ENCODE peak calls at places on chromosomes 7 and 10, in five cellular contexts. One of them, this sample, is unnamed.

GRCh38 chr10:79140906-79141305 is 72.1 kb downstream of the ZMIZ1 start:
- DNase-seq in PC-9: no peak
- DNase-seq in stimulated activated CD4-positive, alpha-beta T cell treated with anti-CD3 and anti-CD28 coated beads, Interleukin-4, amount 100 ng/mL, for 4 hours: no peak
- DNase-seq in RKO: no peak
- DNase-seq in cardiac muscle cell: no peak
- DNase-seq in this sample: no peak

GRCh38 chr10:306654-307185 is 171.5 kb downstream of the ZMYND11 start:
- DNase-seq in stimulated activated CD4-positive, alpha-beta T cell treated with anti-CD3 and anti-CD28 coated beads, Interleukin-4, amount 100 ng/mL, for 4 hours: no peak
- DNase-seq in RKO: no peak
- DNase-seq in cardiac muscle cell: peak
- DNase-seq in PC-9: peak
- DNase-seq in this sample: no peak

GRCh38 chr7:30503273-30504212 is 1.1 kb downstream of the GGCT start:
- DNase-seq in RKO: peak
- DNase-seq in cardiac muscle cell: no peak
- DNase-seq in stimulated activated CD4-positive, alpha-beta T cell treated with anti-CD3 and anti-CD28 coated beads, Interleukin-4, amount 100 ng/mL, for 4 hours: no peak
- DNase-seq in PC-9: no peak
- DNase-seq in this sample: no peak

GRCh38 chr10:34731885-34732701 is 83.0 kb downstream of the PARD3 start:
- DNase-seq in stimulated activated CD4-positive, alpha-beta T cell treated with anti-CD3 and anti-CD28 coated beads, Interleukin-4, amount 100 ng/mL, for 4 hours: no peak
- DNase-seq in cardiac muscle cell: no peak
- DNase-seq in PC-9: peak
- DNase-seq in RKO: no peak
- DNase-seq in this sample: peak

GRCh38 chr7:85160223-85160622 is 26.6 kb downstream of the SEMA3D start:
- DNase-seq in cardiac muscle cell: no peak
- DNase-seq in PC-9: no peak
- DNase-seq in RKO: no peak
- DNase-seq in stimulated activated CD4-positive, alpha-beta T cell treated with anti-CD3 and anti-CD28 coated beads, Interleukin-4, amount 100 ng/mL, for 4 hours: no peak
- DNase-seq in this sample: no peak

GRCh38 chr10:114719311-114719710 is 61.2 kb upstream of the ABLIM1 start:
- DNase-seq in cardiac muscle cell: peak
- DNase-seq in PC-9: no peak
- DNase-seq in RKO: no peak
- DNase-seq in stimulated activated CD4-positive, alpha-beta T cell treated with anti-CD3 and anti-CD28 coated beads, Interleukin-4, amount 100 ng/mL, for 4 hours: no peak
- DNase-seq in this sample: no peak

GRCh38 chr10:45514283-45515270 is 140.6 kb downstream of the ALOX5 start:
- DNase-seq in PC-9: no peak
- DNase-seq in RKO: no peak
- DNase-seq in stimulated activated CD4-positive, alpha-beta T cell treated with anti-CD3 and anti-CD28 coated beads, Interleukin-4, amount 100 ng/mL, for 4 hours: no peak
- DNase-seq in cardiac muscle cell: no peak
- DNase-seq in this sample: no peak

GRCh38 chr7:100369105-100369504 is 4.2 kb upstream of the PILRA start:
- DNase-seq in stimulated activated CD4-positive, alpha-beta T cell treated with anti-CD3 and anti-CD28 coated beads, Interleukin-4, amount 100 ng/mL, for 4 hours: no peak
- DNase-seq in PC-9: no peak
- DNase-seq in RKO: no peak
- DNase-seq in cardiac muscle cell: no peak
- DNase-seq in this sample: no peak

GRCh38 chr7:159209429-159209828 is 64.8 kb upstream of the VIPR2 start:
- DNase-seq in stimulated activated CD4-positive, alpha-beta T cell treated with anti-CD3 and anti-CD28 coated beads, Interleukin-4, amount 100 ng/mL, for 4 hours: no peak
- DNase-seq in cardiac muscle cell: no peak
- DNase-seq in RKO: no peak
- DNase-seq in PC-9: no peak
- DNase-seq in this sample: no peak

GRCh38 chr7:84688671-84689070 is 494.1 kb upstream of the SEMA3A start:
- DNase-seq in RKO: peak
- DNase-seq in cardiac muscle cell: no peak
- DNase-seq in PC-9: no peak
- DNase-seq in stimulated activated CD4-positive, alpha-beta T cell treated with anti-CD3 and anti-CD28 coated beads, Interleukin-4, amount 100 ng/mL, for 4 hours: no peak
- DNase-seq in this sample: peak

GRCh38 chr7:115511330-115511729 is 519.2 kb downstream of the TFEC start:
- DNase-seq in RKO: no peak
- DNase-seq in cardiac muscle cell: no peak
- DNase-seq in PC-9: no peak
- DNase-seq in stimulated activated CD4-positive, alpha-beta T cell treated with anti-CD3 and anti-CD28 coated beads, Interleukin-4, amount 100 ng/mL, for 4 hours: no peak
- DNase-seq in this sample: no peak

GRCh38 chr10:101932182-101932581 is 88.6 kb upstream of the KCNIP2 start:
- DNase-seq in cardiac muscle cell: no peak
- DNase-seq in RKO: peak
- DNase-seq in stimulated activated CD4-positive, alpha-beta T cell treated with anti-CD3 and anti-CD28 coated beads, Interleukin-4, amount 100 ng/mL, for 4 hours: no peak
- DNase-seq in PC-9: no peak
- DNase-seq in this sample: no peak

GRCh38 chr7:65509368-65510186 is 135.9 kb downstream of the ZNF92 start:
- DNase-seq in RKO: no peak
- DNase-seq in cardiac muscle cell: peak
- DNase-seq in stimulated activated CD4-positive, alpha-beta T cell treated with anti-CD3 and anti-CD28 coated beads, Interleukin-4, amount 100 ng/mL, for 4 hours: peak
- DNase-seq in PC-9: no peak
- DNase-seq in this sample: no peak

GRCh38 chr7:38248069-38248567 is 25.3 kb downstream of the TARP start:
- DNase-seq in PC-9: no peak
- DNase-seq in RKO: no peak
- DNase-seq in cardiac muscle cell: no peak
- DNase-seq in stimulated activated CD4-positive, alpha-beta T cell treated with anti-CD3 and anti-CD28 coated beads, Interleukin-4, amount 100 ng/mL, for 4 hours: no peak
- DNase-seq in this sample: no peak

GRCh38 chr10:124675261-124675660 is 68.9 kb downstream of the FAM53B start:
- DNase-seq in RKO: no peak
- DNase-seq in stimulated activated CD4-positive, alpha-beta T cell treated with anti-CD3 and anti-CD28 coated beads, Interleukin-4, amount 100 ng/mL, for 4 hours: no peak
- DNase-seq in PC-9: no peak
- DNase-seq in cardiac muscle cell: no peak
- DNase-seq in this sample: no peak

GRCh38 chr10:121498071-121498470 is 100.2 kb downstream of the FGFR2 start:
- DNase-seq in stimulated activated CD4-positive, alpha-beta T cell treated with anti-CD3 and anti-CD28 coated beads, Interleukin-4, amount 100 ng/mL, for 4 hours: no peak
- DNase-seq in PC-9: no peak
- DNase-seq in cardiac muscle cell: no peak
- DNase-seq in RKO: no peak
- DNase-seq in this sample: no peak

GRCh38 chr10:12351447-12351846 is 2.1 kb downstream of the CAMK1D start:
- DNase-seq in RKO: no peak
- DNase-seq in cardiac muscle cell: no peak
- DNase-seq in stimulated activated CD4-positive, alpha-beta T cell treated with anti-CD3 and anti-CD28 coated beads, Interleukin-4, amount 100 ng/mL, for 4 hours: no peak
- DNase-seq in PC-9: no peak
- DNase-seq in this sample: no peak

GRCh38 chr10:104072786-104073185 is 12.9 kb downstream of the COL17A1 start:
- DNase-seq in PC-9: no peak
- DNase-seq in stimulated activated CD4-positive, alpha-beta T cell treated with anti-CD3 and anti-CD28 coated beads, Interleukin-4, amount 100 ng/mL, for 4 hours: no peak
- DNase-seq in cardiac muscle cell: no peak
- DNase-seq in RKO: no peak
- DNase-seq in this sample: no peak

GRCh38 chr7:1085910-1086421 is 1.9 kb upstream of the GPER1 start:
- DNase-seq in cardiac muscle cell: no peak
- DNase-seq in RKO: no peak
- DNase-seq in PC-9: no peak
- DNase-seq in stimulated activated CD4-positive, alpha-beta T cell treated with anti-CD3 and anti-CD28 coated beads, Interleukin-4, amount 100 ng/mL, for 4 hours: no peak
- DNase-seq in this sample: no peak

This sample was measured in NCI-H226.